ENCODE peak calls at places on chromosome 16, in four cellular contexts. One of them, this sample, is unnamed.

GRCh38 chr16:63530208-63530607 is 1494.0 kb upstream of the CDH8 start:
- DNase-seq in H9: no peak
- DNase-seq in mesendoderm: peak
- DNase-seq in H1: no peak
- DNase-seq in this sample: no peak

GRCh38 chr16:67966549-67967182 is 1.8 kb downstream of the SLC12A4 start:
- DNase-seq in H1: no peak
- DNase-seq in mesendoderm: peak
- DNase-seq in H9: peak
- DNase-seq in this sample: peak

GRCh38 chr16:23943604-23944003 is 107.8 kb downstream of the PRKCB start:
- DNase-seq in mesendoderm: no peak
- DNase-seq in H9: no peak
- DNase-seq in H1: no peak
- DNase-seq in this sample: no peak

GRCh38 chr16:79434771-79435170 is 165.8 kb downstream of the MAF start:
- DNase-seq in mesendoderm: no peak
- DNase-seq in H1: no peak
- DNase-seq in H9: no peak
- DNase-seq in this sample: no peak

GRCh38 chr16:69469807-69470561 is 45.6 kb downstream of the CYB5B start:
- DNase-seq in mesendoderm: no peak
- DNase-seq in H9: no peak
- DNase-seq in H1: no peak
- DNase-seq in this sample: no peak

GRCh38 chr16:53732296-53732929 is 28.5 kb downstream of the FTO start:
- DNase-seq in H1: no peak
- DNase-seq in mesendoderm: peak
- DNase-seq in H9: no peak
- DNase-seq in this sample: no peak

GRCh38 chr16:55184052-55184451 is 140.0 kb upstream of the IRX6 start:
- DNase-seq in mesendoderm: peak
- DNase-seq in H9: no peak
- DNase-seq in H1: no peak
- DNase-seq in this sample: no peak

GRCh38 chr16:47058295-47059086 is 85.0 kb upstream of the DNAJA2 start:
- DNase-seq in H1: no peak
- DNase-seq in H9: no peak
- DNase-seq in mesendoderm: no peak
- DNase-seq in this sample: no peak

DNA sequence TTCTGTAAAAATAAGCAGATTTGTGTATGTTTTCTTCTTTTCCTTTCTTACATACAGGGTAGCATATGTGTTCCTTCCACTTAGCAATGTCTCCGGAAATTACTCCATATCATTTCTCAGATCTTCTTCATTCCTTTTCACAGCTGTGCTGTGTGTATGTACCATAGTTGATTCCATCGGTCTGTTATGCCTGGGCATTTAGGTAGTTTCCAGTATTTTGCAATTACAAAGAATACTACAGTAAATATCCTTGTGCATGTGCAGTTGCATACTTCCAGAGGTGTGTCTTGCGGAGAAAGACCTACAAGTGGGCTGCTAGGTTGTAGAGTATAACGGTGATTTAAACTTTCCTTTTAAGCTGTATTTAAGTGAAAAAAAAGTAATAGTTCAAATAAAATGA is 69.8 kb downstream of the CLEC16A start:
- DNase-seq in H1: no peak
- DNase-seq in mesendoderm: no peak
- DNase-seq in H9: no peak
- DNase-seq in this sample: peak
- H2BK15ac ChIP-seq in H1: no peak
- H2BK15ac ChIP-seq in mesendoderm: no peak
- H2BK15ac ChIP-seq in H9: no peak
- H2BK15ac ChIP-seq in this sample: no peak

GRCh38 chr16:1260101-1260670 is 4.3 kb downstream of the TPSD1 start:
- DNase-seq in H9: no peak
- DNase-seq in H1: no peak
- DNase-seq in mesendoderm: no peak
- DNase-seq in this sample: no peak
- H2BK15ac ChIP-seq in H9: no peak
- H2BK15ac ChIP-seq in H1: peak
- H2BK15ac ChIP-seq in mesendoderm: no peak
- H2BK15ac ChIP-seq in this sample: no peak

DNA sequence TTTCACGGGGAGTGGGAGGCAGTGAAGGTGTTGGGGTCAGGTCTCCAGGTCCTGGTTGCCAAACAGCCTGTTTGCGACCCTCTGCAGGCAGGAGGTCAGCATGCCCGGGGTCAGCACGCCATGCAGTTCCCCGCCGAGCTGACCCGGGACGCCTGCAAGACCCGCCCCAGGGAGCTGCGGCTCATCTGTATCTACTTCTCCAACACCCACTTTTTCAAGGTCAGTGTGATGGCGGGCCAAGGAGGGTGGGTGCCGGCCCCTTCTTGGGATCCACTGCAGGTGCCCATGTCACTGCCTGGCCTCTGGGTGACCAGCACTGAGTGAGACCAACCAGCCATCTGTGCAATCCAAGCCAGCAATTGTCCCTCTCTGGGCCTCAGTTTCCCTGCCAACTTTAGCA is 21.3 kb downstream of the ADGRG5 start:
- DNase-seq in H1: no peak
- DNase-seq in mesendoderm: no peak
- DNase-seq in H9: no peak
- DNase-seq in this sample: no peak
- H2BK15ac ChIP-seq in H1: no peak
- H2BK15ac ChIP-seq in mesendoderm: no peak
- H2BK15ac ChIP-seq in H9: no peak
- H2BK15ac ChIP-seq in this sample: no peak

DNA sequence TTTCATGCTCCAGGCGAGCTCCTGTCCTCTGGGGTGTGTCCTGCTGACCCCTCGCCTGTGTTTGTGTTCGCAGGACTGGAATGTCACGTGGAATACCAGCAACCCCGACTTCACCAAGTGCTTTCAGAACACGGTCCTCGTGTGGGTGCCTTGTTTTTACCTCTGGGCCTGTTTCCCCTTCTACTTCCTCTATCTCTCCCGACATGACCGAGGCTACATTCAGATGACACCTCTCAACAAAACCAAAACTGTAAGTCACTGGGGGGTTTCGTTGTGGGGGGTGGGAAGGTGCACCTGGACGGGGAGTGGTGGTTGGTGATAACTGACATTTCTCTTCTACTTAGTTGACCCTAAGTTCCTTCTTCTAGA is 58.3 kb downstream of the ABCC1 start:
- DNase-seq in H1: no peak
- DNase-seq in H9: no peak
- DNase-seq in mesendoderm: no peak
- DNase-seq in this sample: no peak
- H2BK15ac ChIP-seq in H1: no peak
- H2BK15ac ChIP-seq in H9: no peak
- H2BK15ac ChIP-seq in mesendoderm: no peak
- H2BK15ac ChIP-seq in this sample: no peak

GRCh38 chr16:88811850-88812736 is at the start of gene APRT:
- DNase-seq in H9: peak
- DNase-seq in H1: peak
- DNase-seq in mesendoderm: peak
- DNase-seq in this sample: peak
- H2BK15ac ChIP-seq in H9: no peak
- H2BK15ac ChIP-seq in H1: no peak
- H2BK15ac ChIP-seq in mesendoderm: no peak
- H2BK15ac ChIP-seq in this sample: peak